ENCODE peak calls at places on chromosomes 6 and 20, in six cellular contexts. One of them, this sample, is unnamed.

GRCh38 chr20:59515013-59515905 is 89.1 kb upstream of the PHACTR3 start:
- DNase-seq in prostate gland: peak
- DNase-seq in cardiac muscle cell: peak
- DNase-seq in astrocyte of the hippocampus: peak
- DNase-seq in activated CD4-positive, alpha-beta memory T cell treated with anti-CD3 and anti-CD28 coated beads for 36 hours: peak
- DNase-seq in Caki2: peak
- DNase-seq in this sample: peak

GRCh38 chr6:110053395-110054240 is 75.5 kb downstream of the GPR6 start:
- DNase-seq in prostate gland: no peak
- DNase-seq in cardiac muscle cell: peak
- DNase-seq in astrocyte of the hippocampus: peak
- DNase-seq in activated CD4-positive, alpha-beta memory T cell treated with anti-CD3 and anti-CD28 coated beads for 36 hours: no peak
- DNase-seq in Caki2: peak
- DNase-seq in this sample: peak

GRCh38 chr6:6657085-6657819 is 68.7 kb downstream of the LY86 start:
- DNase-seq in prostate gland: no peak
- DNase-seq in cardiac muscle cell: peak
- DNase-seq in astrocyte of the hippocampus: no peak
- DNase-seq in activated CD4-positive, alpha-beta memory T cell treated with anti-CD3 and anti-CD28 coated beads for 36 hours: peak
- DNase-seq in Caki2: no peak
- DNase-seq in this sample: no peak

GRCh38 chr20:60352017-60352416 is 393.8 kb downstream of the CDH26 start:
- DNase-seq in prostate gland: no peak
- DNase-seq in cardiac muscle cell: no peak
- DNase-seq in astrocyte of the hippocampus: no peak
- DNase-seq in activated CD4-positive, alpha-beta memory T cell treated with anti-CD3 and anti-CD28 coated beads for 36 hours: no peak
- DNase-seq in Caki2: no peak
- DNase-seq in this sample: no peak

GRCh38 chr6:71383476-71383875 is 94.9 kb downstream of the OGFRL1 start:
- DNase-seq in prostate gland: no peak
- DNase-seq in cardiac muscle cell: no peak
- DNase-seq in astrocyte of the hippocampus: no peak
- DNase-seq in activated CD4-positive, alpha-beta memory T cell treated with anti-CD3 and anti-CD28 coated beads for 36 hours: no peak
- DNase-seq in Caki2: no peak
- DNase-seq in this sample: peak

GRCh38 chr6:47633141-47633540 is 65.2 kb upstream of the ADGRF4 start:
- DNase-seq in prostate gland: no peak
- DNase-seq in cardiac muscle cell: peak
- DNase-seq in astrocyte of the hippocampus: peak
- DNase-seq in activated CD4-positive, alpha-beta memory T cell treated with anti-CD3 and anti-CD28 coated beads for 36 hours: no peak
- DNase-seq in Caki2: peak
- DNase-seq in this sample: peak

GRCh38 chr20:58352454-58352853 is 36.6 kb upstream of the VAPB start:
- DNase-seq in prostate gland: no peak
- DNase-seq in cardiac muscle cell: no peak
- DNase-seq in astrocyte of the hippocampus: no peak
- DNase-seq in activated CD4-positive, alpha-beta memory T cell treated with anti-CD3 and anti-CD28 coated beads for 36 hours: peak
- DNase-seq in Caki2: no peak
- DNase-seq in this sample: no peak

GRCh38 chr6:105611606-105612005 is 208.7 kb upstream of the PREP start:
- DNase-seq in prostate gland: no peak
- DNase-seq in cardiac muscle cell: no peak
- DNase-seq in astrocyte of the hippocampus: no peak
- DNase-seq in activated CD4-positive, alpha-beta memory T cell treated with anti-CD3 and anti-CD28 coated beads for 36 hours: no peak
- DNase-seq in Caki2: no peak
- DNase-seq in this sample: no peak

GRCh38 chr6:44932651-44933091 is 395.5 kb upstream of the RUNX2 start:
- DNase-seq in prostate gland: no peak
- DNase-seq in cardiac muscle cell: no peak
- DNase-seq in astrocyte of the hippocampus: no peak
- DNase-seq in activated CD4-positive, alpha-beta memory T cell treated with anti-CD3 and anti-CD28 coated beads for 36 hours: peak
- DNase-seq in Caki2: no peak
- DNase-seq in this sample: no peak

GRCh38 chr6:76644231-76644630 is 571.8 kb upstream of the IMPG1 start:
- DNase-seq in prostate gland: no peak
- DNase-seq in cardiac muscle cell: peak
- DNase-seq in astrocyte of the hippocampus: no peak
- DNase-seq in activated CD4-positive, alpha-beta memory T cell treated with anti-CD3 and anti-CD28 coated beads for 36 hours: no peak
- DNase-seq in Caki2: no peak
- DNase-seq in this sample: no peak

GRCh38 chr20:51121901-51122412 is 99.0 kb upstream of the KCNG1 start:
- DNase-seq in prostate gland: peak
- DNase-seq in cardiac muscle cell: no peak
- DNase-seq in astrocyte of the hippocampus: peak
- DNase-seq in activated CD4-positive, alpha-beta memory T cell treated with anti-CD3 and anti-CD28 coated beads for 36 hours: no peak
- DNase-seq in Caki2: no peak
- DNase-seq in this sample: no peak

GRCh38 chr6:156976144-156977088 is 199.2 kb downstream of the ARID1B start:
- DNase-seq in prostate gland: no peak
- DNase-seq in cardiac muscle cell: no peak
- DNase-seq in astrocyte of the hippocampus: peak
- DNase-seq in activated CD4-positive, alpha-beta memory T cell treated with anti-CD3 and anti-CD28 coated beads for 36 hours: peak
- DNase-seq in Caki2: no peak
- DNase-seq in this sample: peak

GRCh38 chr20:36148439-36148838 is 6.1 kb upstream of the EPB41L1 start:
- DNase-seq in prostate gland: no peak
- DNase-seq in cardiac muscle cell: no peak
- DNase-seq in astrocyte of the hippocampus: no peak
- DNase-seq in activated CD4-positive, alpha-beta memory T cell treated with anti-CD3 and anti-CD28 coated beads for 36 hours: no peak
- DNase-seq in Caki2: no peak
- DNase-seq in this sample: no peak

GRCh38 chr6:21149460-21149859 is 444.1 kb upstream of the SOX4 start:
- DNase-seq in prostate gland: no peak
- DNase-seq in cardiac muscle cell: peak
- DNase-seq in astrocyte of the hippocampus: peak
- DNase-seq in activated CD4-positive, alpha-beta memory T cell treated with anti-CD3 and anti-CD28 coated beads for 36 hours: no peak
- DNase-seq in Caki2: no peak
- DNase-seq in this sample: no peak

GRCh38 chr6:169251822-169252804 is 1.5 kb downstream of the THBS2 start:
- DNase-seq in prostate gland: no peak
- DNase-seq in cardiac muscle cell: no peak
- DNase-seq in astrocyte of the hippocampus: no peak
- DNase-seq in activated CD4-positive, alpha-beta memory T cell treated with anti-CD3 and anti-CD28 coated beads for 36 hours: no peak
- DNase-seq in Caki2: no peak
- DNase-seq in this sample: no peak

GRCh38 chr6:122482750-122483080 is 11.1 kb upstream of the SERINC1 start:
- DNase-seq in prostate gland: no peak
- DNase-seq in cardiac muscle cell: no peak
- DNase-seq in astrocyte of the hippocampus: no peak
- DNase-seq in activated CD4-positive, alpha-beta memory T cell treated with anti-CD3 and anti-CD28 coated beads for 36 hours: no peak
- DNase-seq in Caki2: no peak
- DNase-seq in this sample: no peak

GRCh38 chr6:7106752-7107577 is 796 bp upstream of the RREB1 start:
- DNase-seq in prostate gland: peak
- DNase-seq in cardiac muscle cell: no peak
- DNase-seq in astrocyte of the hippocampus: peak
- DNase-seq in activated CD4-positive, alpha-beta memory T cell treated with anti-CD3 and anti-CD28 coated beads for 36 hours: peak
- DNase-seq in Caki2: no peak
- DNase-seq in this sample: no peak

GRCh38 chr20:11952621-11953020 is 34.9 kb downstream of the BTBD3 start:
- DNase-seq in prostate gland: no peak
- DNase-seq in cardiac muscle cell: no peak
- DNase-seq in astrocyte of the hippocampus: peak
- DNase-seq in activated CD4-positive, alpha-beta memory T cell treated with anti-CD3 and anti-CD28 coated beads for 36 hours: no peak
- DNase-seq in Caki2: no peak
- DNase-seq in this sample: no peak

GRCh38 chr6:137823826-137824501 is 43.1 kb upstream of the TNFAIP3 start:
- DNase-seq in prostate gland: no peak
- DNase-seq in cardiac muscle cell: peak
- DNase-seq in astrocyte of the hippocampus: peak
- DNase-seq in activated CD4-positive, alpha-beta memory T cell treated with anti-CD3 and anti-CD28 coated beads for 36 hours: peak
- DNase-seq in Caki2: no peak
- DNase-seq in this sample: no peak

GRCh38 chr6:84763397-84764331 is 734 bp downstream of the TBX18 start:
- DNase-seq in prostate gland: no peak
- DNase-seq in cardiac muscle cell: peak
- DNase-seq in astrocyte of the hippocampus: peak
- DNase-seq in activated CD4-positive, alpha-beta memory T cell treated with anti-CD3 and anti-CD28 coated beads for 36 hours: no peak
- DNase-seq in Caki2: no peak
- DNase-seq in this sample: peak

GRCh38 chr6:39114395-39114706 is 635 bp downstream of the SAYSD1 start:
- DNase-seq in prostate gland: no peak
- DNase-seq in cardiac muscle cell: no peak
- DNase-seq in astrocyte of the hippocampus: no peak
- DNase-seq in activated CD4-positive, alpha-beta memory T cell treated with anti-CD3 and anti-CD28 coated beads for 36 hours: no peak
- DNase-seq in Caki2: no peak
- DNase-seq in this sample: no peak

GRCh38 chr6:90319044-90319443 is 22.4 kb upstream of the BACH2 start:
- DNase-seq in prostate gland: no peak
- DNase-seq in cardiac muscle cell: peak
- DNase-seq in astrocyte of the hippocampus: peak
- DNase-seq in activated CD4-positive, alpha-beta memory T cell treated with anti-CD3 and anti-CD28 coated beads for 36 hours: peak
- DNase-seq in Caki2: no peak
- DNase-seq in this sample: no peak

GRCh38 chr20:38198238-38198861 is 33.3 kb upstream of the TGM2 start:
- DNase-seq in prostate gland: no peak
- DNase-seq in cardiac muscle cell: no peak
- DNase-seq in astrocyte of the hippocampus: no peak
- DNase-seq in activated CD4-positive, alpha-beta memory T cell treated with anti-CD3 and anti-CD28 coated beads for 36 hours: no peak
- DNase-seq in Caki2: no peak
- DNase-seq in this sample: no peak

GRCh38 chr6:113018351-113019151 is 671.4 kb downstream of the RFPL4B start:
- DNase-seq in prostate gland: peak
- DNase-seq in cardiac muscle cell: peak
- DNase-seq in astrocyte of the hippocampus: peak
- DNase-seq in activated CD4-positive, alpha-beta memory T cell treated with anti-CD3 and anti-CD28 coated beads for 36 hours: no peak
- DNase-seq in Caki2: peak
- DNase-seq in this sample: no peak

GRCh38 chr6:28384143-28384533 is 15.4 kb downstream of the ZSCAN12 start:
- DNase-seq in prostate gland: no peak
- DNase-seq in cardiac muscle cell: no peak
- DNase-seq in astrocyte of the hippocampus: no peak
- DNase-seq in activated CD4-positive, alpha-beta memory T cell treated with anti-CD3 and anti-CD28 coated beads for 36 hours: no peak
- DNase-seq in Caki2: no peak
- DNase-seq in this sample: no peak

GRCh38 chr6:138736640-138737039 is 36.9 kb upstream of the CCDC28A start:
- DNase-seq in prostate gland: no peak
- DNase-seq in cardiac muscle cell: peak
- DNase-seq in astrocyte of the hippocampus: no peak
- DNase-seq in activated CD4-positive, alpha-beta memory T cell treated with anti-CD3 and anti-CD28 coated beads for 36 hours: no peak
- DNase-seq in Caki2: no peak
- DNase-seq in this sample: no peak

GRCh38 chr20:51624157-51624731 is 81.7 kb upstream of the NFATC2 start:
- DNase-seq in prostate gland: peak
- DNase-seq in cardiac muscle cell: peak
- DNase-seq in astrocyte of the hippocampus: peak
- DNase-seq in activated CD4-positive, alpha-beta memory T cell treated with anti-CD3 and anti-CD28 coated beads for 36 hours: peak
- DNase-seq in Caki2: peak
- DNase-seq in this sample: peak

GRCh38 chr6:146700078-146700686 is 101.4 kb downstream of the ADGB start:
- DNase-seq in prostate gland: peak
- DNase-seq in cardiac muscle cell: peak
- DNase-seq in astrocyte of the hippocampus: peak
- DNase-seq in activated CD4-positive, alpha-beta memory T cell treated with anti-CD3 and anti-CD28 coated beads for 36 hours: peak
- DNase-seq in Caki2: peak
- DNase-seq in this sample: peak

This sample was measured in ACHN.